ENCODE peak calls at places on chromosomes 12 and 14, in ten cellular contexts. One of them, this sample, is unnamed.

GRCh38 chr14:94665544-94665943 is 53.4 kb downstream of the SERPINA3 start:
- DNase-seq in hippocampal formation: no peak
- DNase-seq in left lobe of liver: no peak
- DNase-seq in dorsolateral prefrontal cortex: no peak
- DNase-seq in astrocyte of the cerebellum: no peak
- DNase-seq in hypothalamus: no peak
- DNase-seq in GM04504: no peak
- DNase-seq in T-helper 17 cell: no peak
- DNase-seq in BJ: no peak
- DNase-seq in astrocyte: no peak
- DNase-seq in this sample: no peak

GRCh38 chr12:8698132-8698829 is 490 bp downstream of the RIMKLB start:
- DNase-seq in hippocampal formation: no peak
- DNase-seq in left lobe of liver: peak; percentile 50
- DNase-seq in dorsolateral prefrontal cortex: peak; percentile 53
- DNase-seq in astrocyte of the cerebellum: no peak
- DNase-seq in hypothalamus: peak; percentile 28
- DNase-seq in GM04504: peak; percentile 8
- DNase-seq in T-helper 17 cell: peak; percentile 34
- DNase-seq in BJ: no peak
- DNase-seq in astrocyte: peak; percentile 23
- DNase-seq in this sample: peak; percentile 22

GRCh38 chr12:32583535-32583934 is 95.6 kb upstream of the DNM1L start:
- DNase-seq in hippocampal formation: no peak
- DNase-seq in left lobe of liver: no peak
- DNase-seq in dorsolateral prefrontal cortex: no peak
- DNase-seq in astrocyte of the cerebellum: no peak
- DNase-seq in hypothalamus: no peak
- DNase-seq in GM04504: no peak
- DNase-seq in T-helper 17 cell: no peak
- DNase-seq in BJ: no peak
- DNase-seq in astrocyte: peak; percentile 57
- DNase-seq in this sample: no peak

GRCh38 chr12:116736962-116737773 is 701 bp downstream of the SPRING1 start:
- DNase-seq in hippocampal formation: no peak
- DNase-seq in left lobe of liver: no peak
- DNase-seq in dorsolateral prefrontal cortex: no peak
- DNase-seq in astrocyte of the cerebellum: no peak
- DNase-seq in hypothalamus: no peak
- DNase-seq in GM04504: no peak
- DNase-seq in T-helper 17 cell: no peak
- DNase-seq in BJ: no peak
- DNase-seq in astrocyte: no peak
- DNase-seq in this sample: no peak

GRCh38 chr14:92207012-92207927 is 85.5 kb downstream of the CPSF2 start:
- DNase-seq in hippocampal formation: no peak
- DNase-seq in left lobe of liver: no peak
- DNase-seq in dorsolateral prefrontal cortex: no peak
- DNase-seq in astrocyte of the cerebellum: no peak
- DNase-seq in hypothalamus: no peak
- DNase-seq in GM04504: no peak
- DNase-seq in T-helper 17 cell: no peak
- DNase-seq in BJ: no peak
- DNase-seq in astrocyte: no peak
- DNase-seq in this sample: no peak

GRCh38 chr12:116299548-116300150 is 22.2 kb upstream of the MED13L start:
- DNase-seq in hippocampal formation: no peak
- DNase-seq in left lobe of liver: no peak
- DNase-seq in dorsolateral prefrontal cortex: no peak
- DNase-seq in astrocyte of the cerebellum: no peak
- DNase-seq in hypothalamus: no peak
- DNase-seq in GM04504: no peak
- DNase-seq in T-helper 17 cell: no peak
- DNase-seq in BJ: no peak
- DNase-seq in astrocyte: no peak
- DNase-seq in this sample: no peak

GRCh38 chr14:92987713-92988510 is 65.0 kb downstream of the CHGA start:
- DNase-seq in hippocampal formation: no peak
- DNase-seq in left lobe of liver: no peak
- DNase-seq in dorsolateral prefrontal cortex: no peak
- DNase-seq in astrocyte of the cerebellum: no peak
- DNase-seq in hypothalamus: no peak
- DNase-seq in GM04504: no peak
- DNase-seq in T-helper 17 cell: no peak
- DNase-seq in BJ: no peak
- DNase-seq in astrocyte: no peak
- DNase-seq in this sample: no peak

GRCh38 chr14:91349481-91350074 is 68.0 kb downstream of the CCDC88C start:
- DNase-seq in hippocampal formation: no peak
- DNase-seq in left lobe of liver: no peak
- DNase-seq in dorsolateral prefrontal cortex: no peak
- DNase-seq in astrocyte of the cerebellum: no peak
- DNase-seq in hypothalamus: no peak
- DNase-seq in GM04504: no peak
- DNase-seq in T-helper 17 cell: peak; percentile 59
- DNase-seq in BJ: no peak
- DNase-seq in astrocyte: no peak
- DNase-seq in this sample: no peak

GRCh38 chr14:90692826-90693225 is 123.4 kb downstream of the TTC7B start:
- DNase-seq in hippocampal formation: no peak
- DNase-seq in left lobe of liver: no peak
- DNase-seq in dorsolateral prefrontal cortex: no peak
- DNase-seq in astrocyte of the cerebellum: no peak
- DNase-seq in hypothalamus: no peak
- DNase-seq in GM04504: no peak
- DNase-seq in T-helper 17 cell: no peak
- DNase-seq in BJ: no peak
- DNase-seq in astrocyte: no peak
- DNase-seq in this sample: no peak

GRCh38 chr12:106625976-106626375 is 43.2 kb downstream of the RFX4 start:
- DNase-seq in hippocampal formation: no peak
- DNase-seq in left lobe of liver: no peak
- DNase-seq in dorsolateral prefrontal cortex: no peak
- DNase-seq in astrocyte of the cerebellum: no peak
- DNase-seq in hypothalamus: no peak
- DNase-seq in GM04504: no peak
- DNase-seq in T-helper 17 cell: no peak
- DNase-seq in BJ: no peak
- DNase-seq in astrocyte: no peak
- DNase-seq in this sample: no peak

GRCh38 chr12:27732281-27732680 is 21.6 kb downstream of the MRPS35 start:
- DNase-seq in hippocampal formation: no peak
- DNase-seq in left lobe of liver: peak; percentile 60
- DNase-seq in dorsolateral prefrontal cortex: no peak
- DNase-seq in astrocyte of the cerebellum: no peak
- DNase-seq in hypothalamus: no peak
- DNase-seq in GM04504: no peak
- DNase-seq in T-helper 17 cell: no peak
- DNase-seq in BJ: no peak
- DNase-seq in astrocyte: no peak
- DNase-seq in this sample: no peak

GRCh38 chr14:53190938-53191337 is 37.8 kb upstream of the DDHD1 start:
- DNase-seq in hippocampal formation: no peak
- DNase-seq in left lobe of liver: no peak
- DNase-seq in dorsolateral prefrontal cortex: no peak
- DNase-seq in astrocyte of the cerebellum: no peak
- DNase-seq in hypothalamus: no peak
- DNase-seq in GM04504: no peak
- DNase-seq in T-helper 17 cell: no peak
- DNase-seq in BJ: no peak
- DNase-seq in astrocyte: peak; percentile 34
- DNase-seq in this sample: peak; percentile 5

GRCh38 chr14:38125484-38125912 is 82.2 kb upstream of the SSTR1 start:
- DNase-seq in hippocampal formation: no peak
- DNase-seq in left lobe of liver: no peak
- DNase-seq in dorsolateral prefrontal cortex: no peak
- DNase-seq in astrocyte of the cerebellum: no peak
- DNase-seq in hypothalamus: no peak
- DNase-seq in GM04504: no peak
- DNase-seq in T-helper 17 cell: no peak
- DNase-seq in BJ: no peak
- DNase-seq in astrocyte: no peak
- DNase-seq in this sample: no peak

GRCh38 chr12:47736877-47737676 is 11.8 kb upstream of the ENDOU start:
- DNase-seq in hippocampal formation: peak; percentile 69
- DNase-seq in left lobe of liver: peak; percentile 91
- DNase-seq in dorsolateral prefrontal cortex: peak; percentile 88
- DNase-seq in astrocyte of the cerebellum: no peak
- DNase-seq in hypothalamus: peak; percentile 46
- DNase-seq in GM04504: peak; percentile 75
- DNase-seq in T-helper 17 cell: no peak
- DNase-seq in BJ: no peak
- DNase-seq in astrocyte: peak; percentile 15
- DNase-seq in this sample: peak; percentile 78

GRCh38 chr12:31118831-31119530 is 45.3 kb downstream of the DDX11 start:
- DNase-seq in hippocampal formation: no peak
- DNase-seq in left lobe of liver: no peak
- DNase-seq in dorsolateral prefrontal cortex: no peak
- DNase-seq in astrocyte of the cerebellum: no peak
- DNase-seq in hypothalamus: no peak
- DNase-seq in GM04504: no peak
- DNase-seq in T-helper 17 cell: no peak
- DNase-seq in BJ: no peak
- DNase-seq in astrocyte: no peak
- DNase-seq in this sample: no peak

GRCh38 chr12:130945793-130946492 is 7.8 kb upstream of the ADGRD1 start:
- DNase-seq in hippocampal formation: no peak
- DNase-seq in left lobe of liver: no peak
- DNase-seq in dorsolateral prefrontal cortex: no peak
- DNase-seq in astrocyte of the cerebellum: no peak
- DNase-seq in hypothalamus: no peak
- DNase-seq in GM04504: no peak
- DNase-seq in T-helper 17 cell: no peak
- DNase-seq in BJ: no peak
- DNase-seq in astrocyte: no peak
- DNase-seq in this sample: no peak

GRCh38 chr14:93023039-93023438 is 92.7 kb downstream of the ITPK1 start:
- DNase-seq in hippocampal formation: no peak
- DNase-seq in left lobe of liver: no peak
- DNase-seq in dorsolateral prefrontal cortex: no peak
- DNase-seq in astrocyte of the cerebellum: no peak
- DNase-seq in hypothalamus: no peak
- DNase-seq in GM04504: no peak
- DNase-seq in T-helper 17 cell: no peak
- DNase-seq in BJ: no peak
- DNase-seq in astrocyte: no peak
- DNase-seq in this sample: no peak

GRCh38 chr14:101177301-101178055 is 274.0 kb upstream of the RTL1 start:
- DNase-seq in hippocampal formation: no peak
- DNase-seq in left lobe of liver: no peak
- DNase-seq in dorsolateral prefrontal cortex: no peak
- DNase-seq in astrocyte of the cerebellum: no peak
- DNase-seq in hypothalamus: no peak
- DNase-seq in GM04504: no peak
- DNase-seq in T-helper 17 cell: no peak
- DNase-seq in BJ: no peak
- DNase-seq in astrocyte: no peak
- DNase-seq in this sample: no peak

GRCh38 chr12:113980537-113981337 is 14.6 kb upstream of the RBM19 start:
- DNase-seq in hippocampal formation: peak; percentile 66
- DNase-seq in left lobe of liver: peak; percentile 52
- DNase-seq in dorsolateral prefrontal cortex: no peak
- DNase-seq in astrocyte of the cerebellum: peak; percentile 51
- DNase-seq in hypothalamus: no peak
- DNase-seq in GM04504: peak; percentile 51
- DNase-seq in T-helper 17 cell: no peak
- DNase-seq in BJ: no peak
- DNase-seq in astrocyte: peak; percentile 46
- DNase-seq in this sample: peak; percentile 8

GRCh38 chr12:11171953-11172675 is 1.1 kb downstream of the SMIM10L1 start:
- DNase-seq in hippocampal formation: peak; percentile 15
- DNase-seq in left lobe of liver: no peak
- DNase-seq in dorsolateral prefrontal cortex: no peak
- DNase-seq in astrocyte of the cerebellum: peak; percentile 2
- DNase-seq in hypothalamus: no peak
- DNase-seq in GM04504: peak; percentile 6
- DNase-seq in T-helper 17 cell: no peak
- DNase-seq in BJ: peak; percentile 4
- DNase-seq in astrocyte: peak; percentile 27
- DNase-seq in this sample: no peak

GRCh38 chr14:52286659-52287649 is 19.5 kb downstream of the PTGDR start:
- DNase-seq in hippocampal formation: peak; percentile 4
- DNase-seq in left lobe of liver: no peak
- DNase-seq in dorsolateral prefrontal cortex: no peak
- DNase-seq in astrocyte of the cerebellum: no peak
- DNase-seq in hypothalamus: no peak
- DNase-seq in GM04504: no peak
- DNase-seq in T-helper 17 cell: no peak
- DNase-seq in BJ: no peak
- DNase-seq in astrocyte: peak; percentile 5
- DNase-seq in this sample: no peak

GRCh38 chr12:121673013-121673441 is 3.6 kb upstream of the MORN3 start:
- DNase-seq in hippocampal formation: no peak
- DNase-seq in left lobe of liver: peak; percentile 58
- DNase-seq in dorsolateral prefrontal cortex: no peak
- DNase-seq in astrocyte of the cerebellum: no peak
- DNase-seq in hypothalamus: no peak
- DNase-seq in GM04504: no peak
- DNase-seq in T-helper 17 cell: no peak
- DNase-seq in BJ: no peak
- DNase-seq in astrocyte: no peak
- DNase-seq in this sample: no peak

GRCh38 chr14:53035796-53036195 is 84.9 kb upstream of the FERMT2 start:
- DNase-seq in hippocampal formation: no peak
- DNase-seq in left lobe of liver: no peak
- DNase-seq in dorsolateral prefrontal cortex: no peak
- DNase-seq in astrocyte of the cerebellum: no peak
- DNase-seq in hypothalamus: no peak
- DNase-seq in GM04504: no peak
- DNase-seq in T-helper 17 cell: no peak
- DNase-seq in BJ: no peak
- DNase-seq in astrocyte: peak; percentile 17
- DNase-seq in this sample: no peak

GRCh38 chr12:69024413-69024812 is 91.4 kb upstream of the CPM start:
- DNase-seq in hippocampal formation: no peak
- DNase-seq in left lobe of liver: peak; percentile 95
- DNase-seq in dorsolateral prefrontal cortex: no peak
- DNase-seq in astrocyte of the cerebellum: no peak
- DNase-seq in hypothalamus: no peak
- DNase-seq in GM04504: no peak
- DNase-seq in T-helper 17 cell: no peak
- DNase-seq in BJ: no peak
- DNase-seq in astrocyte: peak; percentile 81
- DNase-seq in this sample: no peak

GRCh38 chr14:99800781-99801180 is 7.6 kb downstream of the EML1 start:
- DNase-seq in hippocampal formation: no peak
- DNase-seq in left lobe of liver: no peak
- DNase-seq in dorsolateral prefrontal cortex: no peak
- DNase-seq in astrocyte of the cerebellum: no peak
- DNase-seq in hypothalamus: no peak
- DNase-seq in GM04504: no peak
- DNase-seq in T-helper 17 cell: no peak
- DNase-seq in BJ: no peak
- DNase-seq in astrocyte: no peak
- DNase-seq in this sample: no peak

GRCh38 chr14:59425322-59425945 is 39.7 kb downstream of the GPR135 start:
- DNase-seq in hippocampal formation: no peak
- DNase-seq in left lobe of liver: no peak
- DNase-seq in dorsolateral prefrontal cortex: no peak
- DNase-seq in astrocyte of the cerebellum: no peak
- DNase-seq in hypothalamus: no peak
- DNase-seq in GM04504: peak; percentile 39
- DNase-seq in T-helper 17 cell: no peak
- DNase-seq in BJ: no peak
- DNase-seq in astrocyte: no peak
- DNase-seq in this sample: no peak

GRCh38 chr12:32419520-32419960 is 20.2 kb downstream of the FGD4 start:
- DNase-seq in hippocampal formation: no peak
- DNase-seq in left lobe of liver: no peak
- DNase-seq in dorsolateral prefrontal cortex: no peak
- DNase-seq in astrocyte of the cerebellum: no peak
- DNase-seq in hypothalamus: no peak
- DNase-seq in GM04504: no peak
- DNase-seq in T-helper 17 cell: no peak
- DNase-seq in BJ: no peak
- DNase-seq in astrocyte: peak; percentile 38
- DNase-seq in this sample: no peak

GRCh38 chr12:46617167-46617566 is 208.6 kb downstream of the SLC38A4 start:
- DNase-seq in hippocampal formation: no peak
- DNase-seq in left lobe of liver: peak; percentile 59
- DNase-seq in dorsolateral prefrontal cortex: no peak
- DNase-seq in astrocyte of the cerebellum: no peak
- DNase-seq in hypothalamus: no peak
- DNase-seq in GM04504: peak; percentile 89
- DNase-seq in T-helper 17 cell: no peak
- DNase-seq in BJ: peak; percentile 58
- DNase-seq in astrocyte: peak; percentile 11
- DNase-seq in this sample: no peak